ENCODE peak calls at places on chromosomes 4 and X, in eight cellular contexts. W, X, I, G, K, Z, Q and V are unnamed samples.

GRCh38 chr4:76896731-76897521 is 1.0 kb downstream of the SOWAHB start:
- DNase-seq in W (peak), X (no peak), I (peak), G (peak), K (no peak), Z (no peak), Q (peak), V (no peak)

GRCh38 chr4:78468272-78468671 is 83.3 kb upstream of the ANXA3 start:
- DNase-seq in W (no peak), X (no peak), I (no peak), G (no peak), K (no peak), Z (no peak), Q (no peak), V (no peak)

GRCh38 chrX:114065612-114066178 is 518.2 kb upstream of the HTR2C start:
- DNase-seq in W (no peak), X (no peak), I (no peak), G (no peak), K (no peak), Z (no peak), Q (no peak), V (no peak)

GRCh38 chr4:14269824-14270223 is 642.3 kb upstream of the BOD1L1 start:
- DNase-seq in W (no peak), X (no peak), I (no peak), G (no peak), K (no peak), Z (no peak), Q (no peak), V (no peak)

GRCh38 chrX:136896121-136896914 is 15.8 kb upstream of the RBMX start:
- DNase-seq in W (no peak), X (no peak), I (no peak), G (no peak), K (no peak), Z (no peak), Q (no peak), V (no peak)

GRCh38 chr4:27684501-27685077 is 823.9 kb downstream of the STIM2 start:
- DNase-seq in W (peak), X (no peak), I (peak), G (no peak), K (peak), Z (no peak), Q (peak), V (no peak)

GRCh38 chrX:2710041-2710471 is 19.0 kb downstream of the CD99 start:
- DNase-seq in W (no peak), X (no peak), I (peak), G (peak), K (peak), Z (no peak), Q (peak), V (no peak)

GRCh38 chr4:149293233-149293632 is 522.4 kb downstream of the IQCM start:
- DNase-seq in W (no peak), X (no peak), I (no peak), G (no peak), K (peak), Z (no peak), Q (no peak), V (no peak)

GRCh38 chrX:9526965-9527364 is 62.1 kb downstream of the TBL1X start:
- DNase-seq in W (no peak), X (no peak), I (no peak), G (no peak), K (no peak), Z (peak), Q (no peak), V (no peak)

GRCh38 chr4:95092762-95093161 is 335.0 kb downstream of the BMPR1B start:
- DNase-seq in W (no peak), X (no peak), I (no peak), G (no peak), K (no peak), Z (no peak), Q (peak), V (no peak)

GRCh38 chr4:26864904-26865303 is 4.3 kb downstream of the STIM2 start:
- DNase-seq in W (no peak), X (no peak), I (no peak), G (no peak), K (no peak), Z (no peak), Q (no peak), V (no peak)

GRCh38 chr4:147175460-147176025 is 229.9 kb upstream of the TTC29 start:
- DNase-seq in W (no peak), X (no peak), I (no peak), G (no peak), K (no peak), Z (no peak), Q (no peak), V (no peak)

GRCh38 chrX:150044556-150044955 is 106.3 kb upstream of the EOLA2 start:
- DNase-seq in W (no peak), X (no peak), I (no peak), G (no peak), K (peak), Z (no peak), Q (no peak), V (no peak)

GRCh38 chr4:107792691-107793090 is 32.0 kb upstream of the SGMS2 start:
- DNase-seq in W (no peak), X (no peak), I (no peak), G (no peak), K (no peak), Z (no peak), Q (no peak), V (no peak)
- TF ChIP-seq CTCF in W (no peak), X (no peak), I (no peak), G (no peak), K (no peak), Z (no peak), Q (no peak), V (no peak)

DNA sequence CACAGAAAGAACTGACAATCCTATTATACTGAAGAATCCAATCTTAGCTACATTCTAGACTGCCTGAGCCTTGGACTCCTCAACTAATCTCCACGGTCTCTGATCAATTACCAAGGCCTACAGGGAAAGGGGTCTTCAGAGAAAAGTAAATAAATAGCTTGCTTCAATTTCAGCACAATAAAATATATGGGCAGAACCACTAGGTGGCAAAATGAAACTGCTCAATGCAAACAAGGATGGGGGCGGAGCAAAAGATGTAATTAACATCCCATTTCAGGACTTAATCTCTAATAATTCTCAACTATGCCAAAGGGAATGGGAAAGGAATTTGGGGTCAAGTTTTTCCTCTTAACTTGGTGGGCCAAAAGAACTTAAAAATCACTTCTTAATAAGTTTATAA is 78.4 kb upstream of the MAP3K15 start:
- DNase-seq in W (no peak), X (no peak), I (peak), G (no peak), K (peak), Z (no peak), Q (peak), V (no peak)
- TF ChIP-seq CTCF in W (peak), X (peak), I (peak), G (no peak), K (peak), Z (peak), Q (peak), V (peak)

DNA sequence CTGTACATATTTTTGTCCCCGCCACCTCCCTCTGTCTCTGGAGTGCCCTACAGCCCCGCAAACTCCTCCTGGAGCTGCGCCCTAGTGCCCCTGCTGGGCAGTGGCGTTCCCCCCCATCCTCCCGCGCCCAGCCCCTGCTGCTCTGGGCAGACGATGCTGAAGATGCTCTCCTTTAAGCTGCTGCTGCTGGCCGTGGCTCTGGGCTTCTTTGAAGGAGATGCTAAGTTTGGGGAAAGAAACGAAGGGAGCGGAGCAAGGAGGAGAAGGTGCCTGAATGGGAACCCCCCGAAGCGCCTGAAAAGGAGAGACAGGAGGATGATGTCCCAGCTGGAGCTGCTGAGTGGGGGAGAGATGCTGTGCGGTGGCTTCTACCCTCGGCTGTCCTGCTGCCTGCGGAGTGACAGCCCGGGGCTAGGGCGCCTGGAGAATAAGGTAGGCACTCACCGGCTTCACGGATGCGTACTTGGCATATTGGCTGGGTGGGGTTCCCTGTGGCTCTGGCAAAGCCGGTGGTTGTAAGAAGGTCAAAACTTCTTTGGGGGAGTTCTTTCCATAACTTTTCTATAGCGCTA is 653 bp downstream of the HHIP start:
- DNase-seq in W (peak), X (no peak), I (peak), G (peak), K (no peak), Z (no peak), Q (peak), V (no peak)
- TF ChIP-seq CTCF in W (no peak), X (no peak), I (no peak), G (no peak), K (peak), Z (no peak), Q (no peak), V (peak)

DNA sequence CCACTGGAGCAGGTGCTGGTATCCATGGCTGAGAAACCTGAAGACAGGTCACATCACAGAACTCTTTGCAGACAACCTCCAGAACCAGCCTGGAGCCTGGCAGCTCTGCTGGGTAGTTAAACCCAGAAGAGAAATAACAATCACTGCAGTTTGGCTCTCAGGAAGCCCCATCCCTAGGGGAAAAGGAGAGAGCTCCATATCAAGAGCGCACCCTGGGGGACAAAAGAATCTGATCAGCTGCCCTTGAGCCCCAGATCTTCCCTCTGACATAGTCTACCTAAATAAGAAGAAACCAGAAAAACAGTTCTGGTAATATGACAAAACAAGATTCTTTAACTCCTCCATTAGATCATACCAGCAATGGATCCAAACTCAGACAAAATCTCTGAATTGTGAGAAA is 823.2 kb upstream of the FRG1 start:
- DNase-seq in W (peak), X (no peak), I (no peak), G (no peak), K (peak), Z (no peak), Q (peak), V (no peak)
- TF ChIP-seq CTCF in W (no peak), X (peak), I (no peak), G (no peak), K (peak), Z (no peak), Q (peak), V (no peak)

GRCh38 chrX:103175944-103176753 is 38.8 kb upstream of the BEX4 start:
- DNase-seq in W (peak), X (no peak), I (peak), G (peak), K (peak), Z (no peak), Q (peak), V (no peak)
- TF ChIP-seq CTCF in W (peak), X (peak), I (peak), G (no peak), K (peak), Z (peak), Q (peak), V (peak)

GRCh38 chr4:155761047-155761446 is 2.2 kb downstream of the GUCY1B1 start:
- DNase-seq in W (no peak), X (no peak), I (no peak), G (no peak), K (no peak), Z (no peak), Q (no peak), V (no peak)

GRCh38 chr4:155757745-155758265 is 1.0 kb upstream of the GUCY1B1 start:
- DNase-seq in W (no peak), X (no peak), I (no peak), G (no peak), K (no peak), Z (no peak), Q (no peak), V (no peak)

GRCh38 chr4:155761916-155762315 is 3.1 kb downstream of the GUCY1B1 start:
- DNase-seq in W (no peak), X (no peak), I (no peak), G (no peak), K (no peak), Z (no peak), Q (no peak), V (no peak)

GRCh38 chr4:155758500-155759371 is at the start of gene GUCY1B1:
- DNase-seq in W (peak), X (peak), I (peak), G (peak), K (peak), Z (peak), Q (peak), V (peak)

GRCh38 chr4:155759372-155760252 is 791 bp downstream of the GUCY1B1 start:
- DNase-seq in W (peak), X (no peak), I (peak), G (peak), K (peak), Z (peak), Q (peak), V (peak)
- TF ChIP-seq CTCF in W (no peak), X (peak), I (no peak), G (no peak), K (no peak), Z (no peak), Q (no peak), V (peak)

GRCh38 chrX:40268126-40268525 is 170.4 kb upstream of the BCOR start:
- DNase-seq in W (no peak), X (no peak), I (no peak), G (no peak), K (peak), Z (no peak), Q (no peak), V (no peak)

GRCh38 chrX:40262641-40263560 is 165.1 kb upstream of the BCOR start:
- DNase-seq in W (no peak), X (no peak), I (peak), G (no peak), K (peak), Z (peak), Q (no peak), V (no peak)

GRCh38 chrX:40272141-40272540 is 174.4 kb upstream of the BCOR start:
- DNase-seq in W (no peak), X (no peak), I (no peak), G (no peak), K (no peak), Z (no peak), Q (no peak), V (no peak)

GRCh38 chrX:40266490-40267333 is 169.0 kb upstream of the BCOR start:
- DNase-seq in W (peak), X (no peak), I (peak), G (peak), K (peak), Z (peak), Q (peak), V (peak)

GRCh38 chrX:40267334-40268118 is 169.8 kb upstream of the BCOR start:
- DNase-seq in W (no peak), X (no peak), I (no peak), G (no peak), K (no peak), Z (no peak), Q (no peak), V (no peak)
- TF ChIP-seq CTCF in W (no peak), X (no peak), I (peak), G (no peak), K (no peak), Z (no peak), Q (no peak), V (no peak)